ENCODE peak calls at places on chromosomes 3 and 15, in four cellular contexts. S is HepG2, Y is A549, P is H1. E is an unnamed sample.
A peak's percentile ranks its signal among the peaks of the same experiment; 100 is the strongest.

GRCh38 chr3:23913873-23914743 is 2.7 kb downstream of the NKIRAS1 start:
- DNase-seq in S (no peak), Y (no peak), P (no peak), E (no peak)

GRCh38 chr15:69885182-69886041 is 212.3 kb downstream of the TLE3 start:
- DNase-seq in S (no peak), Y (no peak), P (no peak), E (no peak)

GRCh38 chr3:196694202-196694638 is 17.8 kb downstream of the CEP19 start:
- DNase-seq in S (no peak), Y (peak; percentile 22), P (no peak), E (no peak)

GRCh38 chr3:11238057-11238456 is 34.1 kb upstream of the ATG7 start:
- DNase-seq in S (no peak), Y (no peak), P (no peak), E (no peak)

GRCh38 chr15:31335991-31336942 is 9.6 kb downstream of the KLF13 start:
- DNase-seq in S (no peak), Y (no peak), P (no peak), E (no peak)

GRCh38 chr3:67384790-67385397 is 269.5 kb downstream of the SUCLG2 start:
- DNase-seq in S (peak; percentile 23), Y (peak; percentile 57), P (peak; percentile 43), E (peak; percentile 39)

GRCh38 chr3:4753073-4753691 is 226.1 kb upstream of the BHLHE40 start:
- DNase-seq in S (no peak), Y (no peak), P (no peak), E (no peak)

GRCh38 chr3:81426826-81427565 is 334.4 kb downstream of the GBE1 start:
- DNase-seq in S (no peak), Y (no peak), P (peak; percentile 13), E (no peak)

DNA sequence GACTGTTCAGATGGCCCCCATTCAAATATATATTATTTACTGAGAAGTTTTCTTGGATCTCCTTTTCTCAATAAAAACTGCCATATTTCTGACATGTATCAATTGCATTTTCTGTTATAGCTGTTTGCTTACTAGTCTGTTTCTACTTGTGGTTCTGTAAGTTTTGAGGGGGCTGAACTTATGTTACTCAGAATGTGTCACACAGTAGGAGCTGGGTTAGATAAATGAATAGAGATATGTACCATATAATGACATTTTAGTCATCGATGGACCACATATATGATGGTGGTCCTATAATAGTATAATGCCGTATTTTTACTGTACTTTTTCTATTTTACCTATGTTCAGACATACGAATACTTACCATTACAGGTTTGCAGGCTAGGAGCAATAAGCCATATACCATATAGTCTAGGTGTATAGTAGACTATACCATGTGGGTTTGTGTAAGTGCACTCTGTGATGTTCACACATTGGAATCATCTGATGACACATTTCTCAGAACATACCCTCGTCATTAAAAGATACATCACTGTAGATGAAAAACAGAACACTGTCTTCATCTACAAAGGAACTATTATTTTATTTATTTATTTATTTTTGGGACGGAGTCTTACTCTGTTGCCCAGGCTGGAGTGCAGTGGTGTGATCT is 22.3 kb downstream of the PPP4R2 start:
- DNase-seq in S (no peak), Y (no peak), P (no peak), E (no peak)
- H3K4me1 ChIP-seq in S (peaks cover 62% of the 10 kb centered on the region), Y (peaks cover 22% of the 10 kb centered on the region), P (no peaks in the 10 kb centered on the region), E (no peaks in the 10 kb centered on the region)

GRCh38 chr3:132071043-132071442 is 36.2 kb upstream of the CPNE4 start:
- DNase-seq in S (no peak), Y (no peak), P (no peak), E (no peak)
- TF ChIP-seq PHF8 in S (no peak), Y (no peak), P (no peak), E (no peak)

GRCh38 chr3:16482194-16482769 is 31.2 kb downstream of the RFTN1 start:
- DNase-seq in S (no peak), Y (no peak), P (no peak), E (no peak)
- H3K4me1 ChIP-seq in S (no peaks in the 10 kb centered on the region), Y (peaks cover 44% of the 10 kb centered on the region), P (peaks cover 26% of the 10 kb centered on the region), E (no peaks in the 10 kb centered on the region)

GRCh38 chr15:38038659-38039442 is 104.4 kb downstream of the TMCO5A start:
- DNase-seq in S (no peak), Y (no peak), P (no peak), E (no peak)

GRCh38 chr15:38036790-38037338 is 102.4 kb downstream of the TMCO5A start:
- DNase-seq in S (no peak), Y (no peak), P (no peak), E (no peak)

GRCh38 chr15:38040615-38041014 is 106.2 kb downstream of the TMCO5A start:
- DNase-seq in S (no peak), Y (no peak), P (no peak), E (no peak)

GRCh38 chr15:38042707-38043445 is 108.4 kb downstream of the TMCO5A start:
- DNase-seq in S (no peak), Y (no peak), P (no peak), E (no peak)

GRCh38 chr15:38041576-38041975 is 107.1 kb downstream of the TMCO5A start:
- DNase-seq in S (no peak), Y (no peak), P (no peak), E (no peak)
- TF ChIP-seq PHF8 in S (no peak), Y (no peak), P (no peak), E (no peak)

E was measured in K562.